ENCODE peak calls at places on chromosome 2, in six cellular contexts. One of them, this sample, is unnamed.

GRCh38 chr2:33225350-33225749 is 251.1 kb upstream of the RASGRP3 start:
- DNase-seq in lower leg skin: no peak
- DNase-seq in AG04449: no peak
- DNase-seq in tibial artery: no peak
- DNase-seq in lower lobe of right lung: no peak
- DNase-seq in AG04450: no peak
- DNase-seq in this sample: no peak

GRCh38 chr2:128391679-128392078 is 73.0 kb upstream of the HS6ST1 start:
- DNase-seq in tibial artery: no peak
- DNase-seq in lower lobe of right lung: no peak
- DNase-seq in lower leg skin: no peak
- DNase-seq in AG04450: no peak
- DNase-seq in AG04449: no peak
- DNase-seq in this sample: no peak

GRCh38 chr2:24984912-24985311 is 13.2 kb upstream of the DNAJC27 start:
- DNase-seq in AG04449: no peak
- DNase-seq in AG04450: no peak
- DNase-seq in tibial artery: peak
- DNase-seq in lower leg skin: peak
- DNase-seq in lower lobe of right lung: no peak
- DNase-seq in this sample: no peak

GRCh38 chr2:109005686-109006204 is 16.7 kb upstream of the EDAR start:
- DNase-seq in lower leg skin: no peak
- DNase-seq in AG04450: no peak
- DNase-seq in AG04449: no peak
- DNase-seq in lower lobe of right lung: no peak
- DNase-seq in tibial artery: no peak
- DNase-seq in this sample: no peak

GRCh38 chr2:237432484-237433092 is 18.6 kb upstream of the COL6A3 start:
- DNase-seq in lower leg skin: no peak
- DNase-seq in lower lobe of right lung: peak
- DNase-seq in AG04449: no peak
- DNase-seq in AG04450: no peak
- DNase-seq in tibial artery: no peak
- DNase-seq in this sample: no peak

GRCh38 chr2:201413143-201413542 is 38.1 kb downstream of the TRAK2 start:
- DNase-seq in lower lobe of right lung: no peak
- DNase-seq in lower leg skin: no peak
- DNase-seq in AG04450: no peak
- DNase-seq in tibial artery: no peak
- DNase-seq in AG04449: no peak
- DNase-seq in this sample: no peak

GRCh38 chr2:172339431-172340010 is 87.9 kb upstream of the ITGA6 start:
- DNase-seq in lower lobe of right lung: no peak
- DNase-seq in tibial artery: no peak
- DNase-seq in AG04450: no peak
- DNase-seq in lower leg skin: no peak
- DNase-seq in AG04449: no peak
- DNase-seq in this sample: no peak

GRCh38 chr2:110931648-110932047 is 189.1 kb upstream of the BCL2L11 start:
- DNase-seq in AG04450: no peak
- DNase-seq in lower leg skin: no peak
- DNase-seq in AG04449: peak
- DNase-seq in lower lobe of right lung: no peak
- DNase-seq in tibial artery: no peak
- DNase-seq in this sample: no peak

GRCh38 chr2:26532301-26533250 is 54.7 kb upstream of the OTOF start:
- DNase-seq in tibial artery: no peak
- DNase-seq in AG04449: no peak
- DNase-seq in lower leg skin: no peak
- DNase-seq in lower lobe of right lung: no peak
- DNase-seq in AG04450: no peak
- DNase-seq in this sample: no peak

GRCh38 chr2:102313950-102314349 is 2.6 kb downstream of the IL1RL1 start:
- DNase-seq in AG04449: no peak
- DNase-seq in AG04450: no peak
- DNase-seq in tibial artery: no peak
- DNase-seq in lower lobe of right lung: no peak
- DNase-seq in lower leg skin: no peak
- DNase-seq in this sample: no peak

GRCh38 chr2:100856732-100857131 is 36.8 kb downstream of the NPAS2 start:
- DNase-seq in AG04449: no peak
- DNase-seq in lower leg skin: no peak
- DNase-seq in AG04450: no peak
- DNase-seq in tibial artery: no peak
- DNase-seq in lower lobe of right lung: no peak
- DNase-seq in this sample: no peak

GRCh38 chr2:68709421-68709911 is 25.1 kb upstream of the ARHGAP25 start:
- DNase-seq in lower lobe of right lung: no peak
- DNase-seq in lower leg skin: no peak
- DNase-seq in AG04449: no peak
- DNase-seq in tibial artery: no peak
- DNase-seq in AG04450: peak
- DNase-seq in this sample: no peak

GRCh38 chr2:191311-192190 is 72.3 kb downstream of the SH3YL1 start:
- DNase-seq in AG04449: no peak
- DNase-seq in AG04450: no peak
- DNase-seq in tibial artery: no peak
- DNase-seq in lower lobe of right lung: no peak
- DNase-seq in lower leg skin: no peak
- DNase-seq in this sample: no peak

GRCh38 chr2:207042841-207043240 is 103.5 kb downstream of the CPO start:
- DNase-seq in AG04450: no peak
- DNase-seq in AG04449: no peak
- DNase-seq in tibial artery: no peak
- DNase-seq in lower lobe of right lung: no peak
- DNase-seq in lower leg skin: no peak
- DNase-seq in this sample: no peak

GRCh38 chr2:86039963-86040655 is 65.6 kb downstream of the POLR1A start:
- DNase-seq in AG04449: no peak
- DNase-seq in lower leg skin: no peak
- DNase-seq in lower lobe of right lung: no peak
- DNase-seq in tibial artery: no peak
- DNase-seq in AG04450: no peak
- DNase-seq in this sample: peak

GRCh38 chr2:221671515-221671914 is 99.4 kb upstream of the EPHA4 start:
- DNase-seq in lower leg skin: no peak
- DNase-seq in tibial artery: no peak
- DNase-seq in AG04449: no peak
- DNase-seq in lower lobe of right lung: no peak
- DNase-seq in AG04450: no peak
- DNase-seq in this sample: no peak

GRCh38 chr2:239393401-239393940 is 7.3 kb downstream of the HDAC4 start:
- DNase-seq in tibial artery: no peak
- DNase-seq in lower lobe of right lung: peak
- DNase-seq in AG04449: no peak
- DNase-seq in AG04450: no peak
- DNase-seq in lower leg skin: no peak
- DNase-seq in this sample: no peak

GRCh38 chr2:121234144-121234543 is 50.9 kb downstream of the TFCP2L1 start:
- DNase-seq in AG04449: no peak
- DNase-seq in lower leg skin: no peak
- DNase-seq in AG04450: no peak
- DNase-seq in lower lobe of right lung: peak
- DNase-seq in tibial artery: no peak
- DNase-seq in this sample: no peak

GRCh38 chr2:168192143-168192785 is 55.1 kb downstream of the STK39 start:
- DNase-seq in AG04450: no peak
- DNase-seq in lower lobe of right lung: no peak
- DNase-seq in AG04449: no peak
- DNase-seq in lower leg skin: no peak
- DNase-seq in tibial artery: no peak
- DNase-seq in this sample: no peak

GRCh38 chr2:184326076-184326475 is 272.3 kb upstream of the ZNF804A start:
- DNase-seq in AG04449: no peak
- DNase-seq in lower leg skin: no peak
- DNase-seq in AG04450: no peak
- DNase-seq in lower lobe of right lung: no peak
- DNase-seq in tibial artery: no peak
- DNase-seq in this sample: no peak

GRCh38 chr2:66865161-66865560 is 430.2 kb downstream of the MEIS1 start:
- DNase-seq in lower leg skin: no peak
- DNase-seq in AG04450: no peak
- DNase-seq in tibial artery: no peak
- DNase-seq in AG04449: no peak
- DNase-seq in lower lobe of right lung: no peak
- DNase-seq in this sample: no peak

GRCh38 chr2:10964076-10964812 is 52.5 kb downstream of the KCNF1 start:
- DNase-seq in AG04449: no peak
- DNase-seq in AG04450: no peak
- DNase-seq in tibial artery: no peak
- DNase-seq in lower lobe of right lung: no peak
- DNase-seq in lower leg skin: no peak
- DNase-seq in this sample: no peak

GRCh38 chr2:195592101-195592500 is 64.9 kb upstream of the SLC39A10 start:
- DNase-seq in AG04450: no peak
- DNase-seq in AG04449: no peak
- DNase-seq in tibial artery: no peak
- DNase-seq in lower leg skin: no peak
- DNase-seq in lower lobe of right lung: no peak
- DNase-seq in this sample: no peak

GRCh38 chr2:147846382-147847081 is 1.7 kb downstream of the ACVR2A start:
- DNase-seq in lower lobe of right lung: no peak
- DNase-seq in lower leg skin: no peak
- DNase-seq in AG04449: no peak
- DNase-seq in AG04450: no peak
- DNase-seq in tibial artery: no peak
- DNase-seq in this sample: no peak

GRCh38 chr2:144414324-144414845 is 105.5 kb downstream of the ZEB2 start:
- DNase-seq in AG04449: peak
- DNase-seq in lower lobe of right lung: peak
- DNase-seq in tibial artery: peak
- DNase-seq in lower leg skin: peak
- DNase-seq in AG04450: peak
- DNase-seq in this sample: no peak

GRCh38 chr2:157307021-157307420 is 18.6 kb downstream of the ERMN start:
- DNase-seq in tibial artery: no peak
- DNase-seq in AG04449: no peak
- DNase-seq in lower lobe of right lung: no peak
- DNase-seq in AG04450: no peak
- DNase-seq in lower leg skin: no peak
- DNase-seq in this sample: no peak
- TF ChIP-seq CTCF in tibial artery: no peak
- TF ChIP-seq CTCF in AG04449: peak
- TF ChIP-seq CTCF in lower lobe of right lung: no peak
- TF ChIP-seq CTCF in AG04450: peak
- TF ChIP-seq CTCF in lower leg skin: no peak
- TF ChIP-seq CTCF in this sample: no peak

DNA sequence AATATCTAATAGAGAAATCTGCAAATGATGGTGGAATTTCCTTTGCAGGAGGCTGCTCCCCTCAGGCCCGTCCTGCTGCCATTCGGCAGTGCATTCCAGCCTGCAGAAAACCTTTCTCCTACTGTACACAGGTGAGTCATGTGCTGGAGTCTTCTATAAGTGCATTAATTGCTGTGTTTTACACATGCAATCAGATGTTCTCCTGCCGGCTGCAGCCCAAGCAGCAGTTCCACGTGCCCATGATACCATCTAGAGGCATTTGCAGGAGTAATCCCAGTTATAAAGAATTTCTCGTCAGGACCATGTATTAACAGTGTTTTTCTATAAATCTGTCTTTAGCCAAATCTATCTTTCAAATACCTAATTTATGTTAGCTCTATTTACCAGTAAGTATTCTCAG is 304.7 kb upstream of the HNMT start:
- DNase-seq in lower leg skin: no peak
- DNase-seq in lower lobe of right lung: no peak
- DNase-seq in tibial artery: no peak
- DNase-seq in AG04450: no peak
- DNase-seq in AG04449: no peak
- DNase-seq in this sample: no peak
- TF ChIP-seq CTCF in lower leg skin: no peak
- TF ChIP-seq CTCF in lower lobe of right lung: peak
- TF ChIP-seq CTCF in tibial artery: no peak
- TF ChIP-seq CTCF in AG04450: no peak
- TF ChIP-seq CTCF in AG04449: no peak
- TF ChIP-seq CTCF in this sample: no peak

GRCh38 chr2:241219030-241219382 is 30.5 kb downstream of the ANO7 start:
- DNase-seq in lower leg skin: no peak
- DNase-seq in AG04449: no peak
- DNase-seq in tibial artery: no peak
- DNase-seq in lower lobe of right lung: no peak
- DNase-seq in AG04450: no peak
- DNase-seq in this sample: no peak
- TF ChIP-seq CTCF in lower leg skin: no peak
- TF ChIP-seq CTCF in AG04449: no peak
- TF ChIP-seq CTCF in tibial artery: no peak
- TF ChIP-seq CTCF in lower lobe of right lung: no peak
- TF ChIP-seq CTCF in AG04450: no peak
- TF ChIP-seq CTCF in this sample: no peak

GRCh38 chr2:119947535-119947934 is 65.3 kb upstream of the EPB41L5 start:
- DNase-seq in lower lobe of right lung: no peak
- DNase-seq in lower leg skin: no peak
- DNase-seq in AG04450: no peak
- DNase-seq in AG04449: no peak
- DNase-seq in tibial artery: no peak
- DNase-seq in this sample: no peak

DNA sequence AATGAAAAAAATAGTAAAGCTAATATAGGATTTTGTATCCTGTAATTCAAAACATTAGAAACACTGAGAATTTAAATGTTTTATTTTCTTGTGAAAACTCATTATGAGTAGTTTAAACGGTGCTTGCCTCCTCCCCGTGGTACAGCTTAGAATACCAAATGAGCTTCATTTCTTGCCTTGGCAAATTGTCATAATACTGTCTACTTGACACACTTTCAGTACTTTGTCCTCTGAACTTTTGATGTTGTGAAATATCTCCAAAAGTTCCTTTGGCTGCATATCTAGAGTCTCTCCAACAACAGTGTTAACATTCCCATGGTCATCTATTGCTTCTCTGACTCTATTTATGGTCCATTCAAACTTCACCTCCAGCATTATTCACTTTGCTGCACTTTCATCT is 61.9 kb upstream of the EPB41L5 start:
- DNase-seq in tibial artery: no peak
- DNase-seq in lower leg skin: no peak
- DNase-seq in AG04449: no peak
- DNase-seq in lower lobe of right lung: no peak
- DNase-seq in AG04450: no peak
- DNase-seq in this sample: no peak
- TF ChIP-seq CTCF in tibial artery: no peak
- TF ChIP-seq CTCF in lower leg skin: no peak
- TF ChIP-seq CTCF in AG04449: no peak
- TF ChIP-seq CTCF in lower lobe of right lung: no peak
- TF ChIP-seq CTCF in AG04450: no peak
- TF ChIP-seq CTCF in this sample: no peak

DNA sequence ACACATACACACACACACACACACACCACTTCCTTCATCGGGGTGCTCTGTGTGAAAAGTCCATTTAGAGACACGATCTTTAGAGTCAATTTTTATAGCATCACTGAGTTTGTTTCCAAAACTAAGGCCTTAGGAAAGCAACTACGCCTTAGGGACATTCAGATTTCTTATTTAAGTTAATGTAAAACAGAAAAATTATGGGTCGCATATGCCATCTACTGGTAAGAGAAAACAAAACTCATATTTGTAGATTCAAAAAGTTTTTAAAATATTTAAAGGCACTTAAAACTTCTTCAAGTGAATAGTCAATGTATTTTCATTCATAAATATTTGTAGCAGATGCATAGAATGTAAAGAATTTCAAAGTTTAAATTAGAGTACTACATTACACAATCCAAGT is 166.2 kb downstream of the ATAD2B start:
- DNase-seq in lower lobe of right lung: no peak
- DNase-seq in AG04450: peak
- DNase-seq in tibial artery: no peak
- DNase-seq in AG04449: no peak
- DNase-seq in lower leg skin: no peak
- DNase-seq in this sample: no peak
- TF ChIP-seq CTCF in lower lobe of right lung: peak
- TF ChIP-seq CTCF in AG04450: peak
- TF ChIP-seq CTCF in tibial artery: peak
- TF ChIP-seq CTCF in AG04449: no peak
- TF ChIP-seq CTCF in lower leg skin: no peak
- TF ChIP-seq CTCF in this sample: no peak